ENCODE peak calls at places on chromosome 2, in six cellular contexts. H is OCI-LY7, D is esophagus squamous epithelium, R is mesenchymal stem cell, S is hepatocyte, P is H9. Q is an unnamed sample.
A peak's percentile ranks its signal among the peaks of the same experiment; 100 is the strongest.

GRCh38 chr2:157443090-157443489 is 799 bp downstream of the CYTIP start:
- DNase-seq in H (peak; percentile 51), D (no peak), R (no peak), S (no peak), P (no peak), Q (no peak)

GRCh38 chr2:39379643-39380524 is 57.2 kb downstream of the MAP4K3 start:
- DNase-seq in H (peak; percentile 65), D (no peak), R (peak; percentile 80), S (peak; percentile 71), P (no peak), Q (no peak)

GRCh38 chr2:196160966-196161365 is 10.4 kb downstream of the STK17B start:
- DNase-seq in H (no peak), D (no peak), R (no peak), S (no peak), P (no peak), Q (no peak)

GRCh38 chr2:119552902-119553301 is 8.7 kb downstream of the CFAP221 start:
- DNase-seq in H (no peak), D (no peak), R (no peak), S (no peak), P (no peak), Q (no peak)

GRCh38 chr2:127001751-127002150 is 103.1 kb downstream of the TEX51 start:
- DNase-seq in H (no peak), D (no peak), R (no peak), S (no peak), P (no peak), Q (no peak)

GRCh38 chr2:185127412-185127811 is 529.1 kb downstream of the ZNF804A start:
- DNase-seq in H (no peak), D (no peak), R (peak; percentile 76), S (no peak), P (no peak), Q (no peak)

GRCh38 chr2:28164280-28164801 is 228.3 kb upstream of the FOSL2 start:
- DNase-seq in H (no peak), D (no peak), R (peak; percentile 92), S (peak; percentile 68), P (no peak), Q (peak; percentile 33)

GRCh38 chr2:233831011-233831721 is 23.2 kb downstream of the HJURP start:
- DNase-seq in H (no peak), D (no peak), R (no peak), S (no peak), P (peak; percentile 18), Q (no peak)

GRCh38 chr2:217366996-217367395 is 507.1 kb upstream of the TNP1 start:
- DNase-seq in H (no peak), D (no peak), R (peak; percentile 24), S (no peak), P (no peak), Q (no peak)
- H3K4me1 ChIP-seq in H (no peaks in the 10 kb centered on the region), D (no peaks in the 10 kb centered on the region), R (peaks cover 12% of the 10 kb centered on the region), S (peaks cover 21% of the 10 kb centered on the region), P (no peaks in the 10 kb centered on the region), Q (no peaks in the 10 kb centered on the region)

GRCh38 chr2:100821255-100821912 is 1.4 kb downstream of the NPAS2 start:
- DNase-seq in H (no peak), D (no peak), R (peak; percentile 30), S (no peak), P (no peak), Q (no peak)
- H3K4me1 ChIP-seq in H (no peaks in the 10 kb centered on the region), D (no peaks in the 10 kb centered on the region), R (peaks cover 21% of the 10 kb centered on the region), S (no peaks in the 10 kb centered on the region), P (peaks cover 3% of the 10 kb centered on the region), Q (no peaks in the 10 kb centered on the region)

DNA sequence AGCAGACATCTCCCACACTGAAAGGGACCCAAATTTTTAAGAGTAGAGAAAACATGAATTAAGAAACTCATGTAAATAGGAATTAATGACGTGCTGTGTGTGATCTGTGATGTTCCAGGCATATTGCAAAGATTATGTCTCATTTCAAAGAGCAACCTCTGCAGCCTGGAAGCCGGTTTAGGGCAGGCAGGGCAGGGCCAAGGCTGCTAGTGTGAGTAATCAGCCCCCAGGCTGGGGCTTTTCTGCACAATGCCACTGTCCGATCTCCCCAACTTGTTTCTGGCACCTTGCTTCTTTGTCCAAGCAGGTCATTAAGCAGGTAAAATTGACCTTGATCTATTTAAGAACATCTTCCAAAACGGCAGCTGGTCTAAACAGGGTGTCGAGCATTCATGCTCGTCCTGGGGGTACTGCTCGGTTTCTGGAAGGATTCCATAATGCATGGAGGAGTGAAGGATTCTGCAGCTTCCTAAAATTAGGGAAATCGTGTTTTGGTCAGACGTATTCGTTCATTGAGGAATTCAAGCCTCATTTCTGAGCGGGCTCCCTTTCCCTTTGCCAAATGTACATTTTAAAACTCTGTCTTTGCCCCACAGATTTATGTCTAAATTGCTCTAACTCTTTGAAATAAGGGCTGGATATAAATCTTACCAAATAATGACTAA is 144.1 kb downstream of the BCL11A start:
- DNase-seq in H (no peak), D (no peak), R (no peak), S (no peak), P (no peak), Q (no peak)
- H3K4me1 ChIP-seq in H (peaks cover 44% of the 10 kb centered on the region), D (peaks cover 9% of the 10 kb centered on the region), R (peaks cover 1% of the 10 kb centered on the region), S (peaks cover 26% of the 10 kb centered on the region), P (peaks cover 3% of the 10 kb centered on the region), Q (no peaks in the 10 kb centered on the region)

GRCh38 chr2:85763831-85764230 is 10.0 kb downstream of the ATOH8 start:
- DNase-seq in H (no peak), D (no peak), R (no peak), S (no peak), P (no peak), Q (no peak)

GRCh38 chr2:85761512-85761944 is 7.7 kb downstream of the ATOH8 start:
- DNase-seq in H (no peak), D (no peak), R (no peak), S (no peak), P (no peak), Q (no peak)

GRCh38 chr2:85761946-85762345 is 8.2 kb downstream of the ATOH8 start:
- DNase-seq in H (no peak), D (no peak), R (no peak), S (no peak), P (no peak), Q (no peak)

GRCh38 chr2:85765081-85765731 is 11.4 kb downstream of the ATOH8 start:
- DNase-seq in H (no peak), D (no peak), R (peak; percentile 37), S (no peak), P (peak; percentile 56), Q (no peak)

GRCh38 chr2:85763132-85763531 is 9.3 kb downstream of the ATOH8 start:
- DNase-seq in H (no peak), D (no peak), R (no peak), S (no peak), P (no peak), Q (no peak)
- H3K4me1 ChIP-seq in H (no peaks in the 10 kb centered on the region), D (peaks cover 12% of the 10 kb centered on the region), R (peaks cover 44% of the 10 kb centered on the region), S (peaks cover 15% of the 10 kb centered on the region), P (peaks cover 8% of the 10 kb centered on the region), Q (peaks cover 3% of the 10 kb centered on the region)

GRCh38 chr2:23682481-23682880 is 244.4 kb downstream of the ATAD2B start:
- DNase-seq in H (no peak), D (no peak), R (no peak), S (no peak), P (no peak), Q (no peak)
- H3K4me1 ChIP-seq in H (no peaks in the 10 kb centered on the region), D (no peaks in the 10 kb centered on the region), R (peaks cover 4% of the 10 kb centered on the region), S (no peaks in the 10 kb centered on the region), P (no peaks in the 10 kb centered on the region), Q (no peaks in the 10 kb centered on the region)

GRCh38 chr2:8520791-8521344 is 161.0 kb upstream of the ID2 start:
- DNase-seq in H (peak; percentile 63), D (no peak), R (no peak), S (no peak), P (no peak), Q (no peak)
- H3K4me1 ChIP-seq in H (peaks cover 100% of the 10 kb centered on the region), D (peaks cover 19% of the 10 kb centered on the region), R (peaks cover 2% of the 10 kb centered on the region), S (peaks cover 10% of the 10 kb centered on the region), P (peaks cover 3% of the 10 kb centered on the region), Q (peaks cover 21% of the 10 kb centered on the region)